ENCODE peak calls at places on chromosomes 16 and 17, in ten cellular contexts. P is IMR-90, K is left lung, Y is neural progenitor cell, R is sigmoid colon, F is tibial nerve, S is fibroblast of lung, N is uterus, E is HCT116, T is lung. I is an unnamed sample.

GRCh38 chr16:4668313-4668960 is 24.9 kb upstream of the NUDT16L1 start:
- DNase-seq in K (no peak), Y (no peak), S (no peak), P (no peak), T (no peak), E (no peak), F (no peak), N (no peak), R (no peak), I (no peak)

GRCh38 chr16:85048921-85049562 is 21.4 kb downstream of the KIAA0513 start:
- DNase-seq in P (no peak), E (no peak), R (no peak), S (no peak), K (no peak), Y (no peak), N (no peak), T (no peak), F (no peak), I (peak; percentile 81)

GRCh38 chr17:28402844-28403243 is 3.2 kb downstream of the SLC46A1 start:
- DNase-seq in R (no peak), T (no peak), Y (no peak), S (no peak), P (no peak), E (no peak), F (no peak), K (no peak), N (no peak), I (no peak)

GRCh38 chr17:538096-538973 is 176.3 kb downstream of the VPS53 start:
- DNase-seq in F (no peak), E (no peak), N (no peak), T (no peak), P (peak; percentile 67), R (no peak), K (no peak), S (peak; percentile 57), Y (peak; percentile 52), I (no peak)

GRCh38 chr17:61345825-61346628 is 53.6 kb upstream of the TBX2 start:
- DNase-seq in R (no peak), F (no peak), N (no peak), P (no peak), E (no peak), K (no peak), Y (no peak), T (no peak), S (no peak), I (no peak)

GRCh38 chr17:57442914-57443571 is 186.7 kb downstream of the MSI2 start:
- DNase-seq in P (no peak), N (no peak), E (no peak), K (no peak), T (no peak), F (no peak), S (peak; percentile 82), Y (no peak), R (no peak), I (peak; percentile 79)

GRCh38 chr17:1447061-1447460 is 9.0 kb downstream of the CRK start:
- DNase-seq in P (no peak), F (no peak), S (no peak), R (no peak), N (no peak), T (no peak), E (no peak), K (no peak), Y (no peak), I (no peak)

GRCh38 chr17:9844153-9844552 is 18.4 kb downstream of the GLP2R start:
- DNase-seq in T (no peak), P (no peak), E (no peak), F (no peak), K (no peak), S (no peak), R (no peak), Y (no peak), N (no peak), I (no peak)

GRCh38 chr16:58306327-58306726 is 11.5 kb upstream of the PRSS54 start:
- DNase-seq in P (peak; percentile 24), T (no peak), E (peak; percentile 26), K (no peak), R (no peak), F (no peak), S (peak; percentile 24), Y (no peak), N (no peak), I (no peak)

GRCh38 chr17:5941258-5941657 is 128.9 kb upstream of the WSCD1 start:
- DNase-seq in S (no peak), E (no peak), R (no peak), Y (no peak), P (no peak), F (no peak), T (no peak), N (no peak), K (no peak), I (no peak)

GRCh38 chr17:2723997-2724782 is 12.6 kb upstream of the CLUH start:
- DNase-seq in F (no peak), T (no peak), P (no peak), Y (peak; percentile 78), K (peak; percentile 80), E (no peak), N (no peak), R (no peak), S (no peak), I (peak; percentile 41)

GRCh38 chr17:28916302-28916934 is 13.5 kb upstream of the DHRS13 start:
- DNase-seq in F (peak; percentile 50), P (peak; percentile 43), R (no peak), N (no peak), T (peak; percentile 42), E (peak; percentile 13), Y (peak; percentile 58), S (peak; percentile 25), K (no peak), I (no peak)

GRCh38 chr17:1714488-1714979 is 4.4 kb upstream of the TLCD2 start:
- DNase-seq in R (peak; percentile 99), Y (peak; percentile 96), P (peak; percentile 97), K (peak; percentile 96), T (peak; percentile 98), S (peak; percentile 97), E (peak; percentile 74), F (peak; percentile 99), N (peak; percentile 98), I (peak; percentile 99)

GRCh38 chr17:34259151-34259550 is 4.1 kb downstream of the CCL2 start:
- DNase-seq in S (peak; percentile 89), R (no peak), Y (no peak), N (no peak), T (no peak), P (peak; percentile 28), E (no peak), F (no peak), K (no peak), I (no peak)

GRCh38 chr17:42027961-42028790 is 8.3 kb downstream of the NKIRAS2 start:
- DNase-seq in S (no peak), R (no peak), N (no peak), F (no peak), T (no peak), P (no peak), Y (peak; percentile 71), E (peak; percentile 39), K (no peak), I (no peak)

GRCh38 chr17:520447-521167 is 168.0 kb upstream of the RPH3AL start:
- DNase-seq in S (peak; percentile 88), K (no peak), R (no peak), E (no peak), F (no peak), N (no peak), T (no peak), Y (no peak), P (peak; percentile 71), I (no peak)

GRCh38 chr17:37585066-37585465 is 24.2 kb downstream of the SYNRG start:
- DNase-seq in F (no peak), T (no peak), K (no peak), N (no peak), P (no peak), E (no peak), Y (no peak), S (no peak), R (no peak), I (no peak)
- H3K36me3 ChIP-seq in F (peaks cover 80% of the 10 kb centered on the region), T (peaks cover 27% of the 10 kb centered on the region), K (no peaks in the 10 kb centered on the region), N (no peaks in the 10 kb centered on the region), P (peaks cover 37% of the 10 kb centered on the region), E (peaks cover 22% of the 10 kb centered on the region), Y (peaks cover 25% of the 10 kb centered on the region), S (peaks cover 3% of the 10 kb centered on the region), R (peaks cover 78% of the 10 kb centered on the region), I (peaks cover 84% of the 10 kb centered on the region)

DNA sequence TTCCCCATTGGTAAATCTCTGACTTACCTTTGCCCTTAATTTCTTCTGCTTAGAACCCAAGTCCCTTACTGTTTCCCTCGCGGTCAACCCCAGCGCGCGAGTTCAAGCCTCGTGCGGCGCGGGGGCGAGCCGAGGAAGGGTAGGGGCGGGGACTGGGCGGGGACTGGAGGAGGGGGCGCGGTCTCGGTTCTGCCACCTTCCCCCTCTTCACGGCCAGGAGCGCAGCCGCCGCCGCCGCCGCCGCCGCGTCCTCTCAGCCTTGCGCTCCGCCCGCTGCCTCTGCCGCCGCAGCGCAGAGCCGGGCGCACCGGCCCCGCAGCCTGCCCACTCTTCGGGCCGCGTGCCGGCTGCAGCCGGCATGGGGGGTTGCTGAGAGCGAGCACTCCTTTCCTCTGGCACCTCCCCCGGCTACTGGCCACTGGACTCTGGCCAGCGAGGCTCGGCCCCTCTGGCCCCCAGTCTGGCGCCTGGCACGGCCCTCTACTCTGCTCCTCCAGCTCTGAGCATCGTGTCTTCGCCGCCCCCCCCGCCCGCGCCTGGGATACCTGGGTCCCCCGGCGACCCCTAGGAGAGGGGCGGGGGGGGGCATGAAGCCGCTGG is at the start of gene RAPGEFL1:
- DNase-seq in P (peak; percentile 55), F (peak; percentile 74), T (peak; percentile 82), R (peak; percentile 87), Y (peak; percentile 91), K (peak; percentile 95), S (peak; percentile 67), E (no peak), N (peak; percentile 75), I (peak; percentile 80)
- H3K4me3 ChIP-seq in P (peak within 1 kb of the TSS; percentile 40), F (peak within 1 kb of the TSS; percentile 27), T (peak within 1 kb of the TSS; percentile 29), R (peak within 1 kb of the TSS; percentile 34), Y (peak within 1 kb of the TSS; percentile 60), K (peak within 1 kb of the TSS; percentile 41), S (peak within 1 kb of the TSS; percentile 44), E (peak within 1 kb of the TSS; percentile 43), N (peak within 1 kb of the TSS; percentile 31), I (peak within 1 kb of the TSS; percentile 59)

GRCh38 chr16:73140944-73141343 is 93.0 kb upstream of the ZFHX3 start:
- DNase-seq in T (no peak), Y (no peak), F (no peak), K (no peak), S (peak; percentile 47), P (no peak), E (no peak), N (no peak), R (no peak), I (no peak)
- H3K9me3 ChIP-seq in T (no peaks in the 10 kb centered on the region), Y (no peaks in the 10 kb centered on the region), F (no peaks in the 10 kb centered on the region), K (no peaks in the 10 kb centered on the region), S (no peaks in the 10 kb centered on the region), P (no peaks in the 10 kb centered on the region), E (no peaks in the 10 kb centered on the region), N (no peaks in the 10 kb centered on the region), R (no peaks in the 10 kb centered on the region), I (no peaks in the 10 kb centered on the region)

GRCh38 chr17:54945671-54946070 is 22.8 kb downstream of the COX11 start:
- DNase-seq in P (no peak), Y (no peak), N (no peak), R (no peak), K (no peak), F (no peak), E (no peak), S (no peak), T (no peak), I (no peak)
- H3K36me3 ChIP-seq in P (peaks cover 1% of the 10 kb centered on the region), Y (peaks cover 10% of the 10 kb centered on the region), N (no peaks in the 10 kb centered on the region), R (no peaks in the 10 kb centered on the region), K (no peaks in the 10 kb centered on the region), F (no peaks in the 10 kb centered on the region), E (peaks cover 13% of the 10 kb centered on the region), S (no peaks in the 10 kb centered on the region), T (no peaks in the 10 kb centered on the region), I (no peaks in the 10 kb centered on the region)

GRCh38 chr17:81401727-81402529 is 6.7 kb downstream of the BAHCC1 start:
- DNase-seq in F (no peak), N (no peak), S (peak; percentile 63), R (no peak), K (no peak), T (no peak), E (no peak), Y (peak; percentile 69), P (no peak), I (peak; percentile 62)
- H3K4me3 ChIP-seq in F (no peak overlapping the region), N (no peak overlapping the region), S (peak overlapping the region; percentile 61), R (no peak overlapping the region), K (no peak overlapping the region), T (no peak overlapping the region), E (no peak overlapping the region), Y (no peak overlapping the region), P (no peak overlapping the region), I (peak overlapping the region; percentile 76)

I was measured in psoas muscle.